ENCODE peak calls at places on chromosomes 4 and X, in four cellular contexts. One of them, this sample, is unnamed.
A peak's percentile ranks its signal among the peaks of the same experiment; 100 is the strongest.

GRCh38 chrX:119655125-119655524 is 37.8 kb downstream of the SEPTIN6 start:
- DNase-seq in testis: peak; percentile 53
- DNase-seq in psoas muscle: no peak
- DNase-seq in cardiac fibroblast: peak; percentile 96
- DNase-seq in this sample: no peak

GRCh38 chrX:68941385-68941952 is 112.6 kb downstream of the EFNB1 start:
- DNase-seq in testis: no peak
- DNase-seq in cardiac fibroblast: no peak
- DNase-seq in psoas muscle: no peak
- DNase-seq in this sample: no peak

GRCh38 chr4:29711226-29711625 is 1008.9 kb upstream of the PCDH7 start:
- DNase-seq in cardiac fibroblast: no peak
- DNase-seq in testis: no peak
- DNase-seq in psoas muscle: no peak
- DNase-seq in this sample: no peak

GRCh38 chr4:16505726-16506125 is 279.5 kb upstream of the TAPT1 start:
- DNase-seq in cardiac fibroblast: peak; percentile 29
- DNase-seq in psoas muscle: no peak
- DNase-seq in testis: no peak
- DNase-seq in this sample: no peak

GRCh38 chrX:150257348-150258175 is 105.6 kb upstream of the MAMLD1 start:
- DNase-seq in testis: no peak
- DNase-seq in cardiac fibroblast: no peak
- DNase-seq in psoas muscle: no peak
- DNase-seq in this sample: no peak

GRCh38 chrX:31555506-31555905 is 483.7 kb upstream of the FTHL17 start:
- DNase-seq in psoas muscle: no peak
- DNase-seq in testis: no peak
- DNase-seq in cardiac fibroblast: peak; percentile 23
- DNase-seq in this sample: no peak

GRCh38 chr4:153916273-153916755 is 127.4 kb upstream of the SFRP2 start:
- DNase-seq in psoas muscle: no peak
- DNase-seq in cardiac fibroblast: peak; percentile 10
- DNase-seq in testis: no peak
- DNase-seq in this sample: no peak

GRCh38 chr4:168723020-168723419 is 226.2 kb downstream of the PALLD start:
- DNase-seq in cardiac fibroblast: peak; percentile 83
- DNase-seq in psoas muscle: no peak
- DNase-seq in testis: no peak
- DNase-seq in this sample: no peak

GRCh38 chr4:21184788-21185187 is 484.5 kb downstream of the PACRGL start:
- DNase-seq in psoas muscle: no peak
- DNase-seq in cardiac fibroblast: no peak
- DNase-seq in testis: no peak
- DNase-seq in this sample: no peak

GRCh38 chrX:39320165-39320564 is 518.9 kb downstream of the MID1IP1 start:
- DNase-seq in testis: no peak
- DNase-seq in cardiac fibroblast: no peak
- DNase-seq in psoas muscle: no peak
- DNase-seq in this sample: no peak

GRCh38 chrX:19628006-19628575 is 112.8 kb upstream of the MAP3K15 start:
- DNase-seq in testis: no peak
- DNase-seq in psoas muscle: no peak
- DNase-seq in cardiac fibroblast: no peak
- DNase-seq in this sample: no peak

GRCh38 chr4:156596026-156596425 is 375.6 kb downstream of the PDGFC start:
- DNase-seq in psoas muscle: no peak
- DNase-seq in testis: no peak
- DNase-seq in cardiac fibroblast: peak; percentile 39
- DNase-seq in this sample: no peak

GRCh38 chr4:1550122-1551070 is 133.7 kb downstream of the FAM53A start:
- DNase-seq in psoas muscle: peak; percentile 34
- DNase-seq in cardiac fibroblast: no peak
- DNase-seq in testis: no peak
- DNase-seq in this sample: no peak

GRCh38 chr4:22490718-22491330 is 25.0 kb downstream of the ADGRA3 start:
- DNase-seq in testis: no peak
- DNase-seq in psoas muscle: no peak
- DNase-seq in cardiac fibroblast: no peak
- DNase-seq in this sample: no peak

GRCh38 chr4:147760176-147760575 is 28.3 kb downstream of the ARHGAP10 start:
- DNase-seq in psoas muscle: no peak
- DNase-seq in testis: no peak
- DNase-seq in cardiac fibroblast: no peak
- DNase-seq in this sample: peak; percentile 40

GRCh38 chr4:153931804-153932203 is 142.9 kb upstream of the SFRP2 start:
- DNase-seq in psoas muscle: no peak
- DNase-seq in cardiac fibroblast: peak; percentile 69
- DNase-seq in testis: no peak
- DNase-seq in this sample: no peak

GRCh38 chr4:127965803-127966175 is 583 bp downstream of the ABHD18 start:
- DNase-seq in cardiac fibroblast: peak; percentile 25
- DNase-seq in psoas muscle: no peak
- DNase-seq in testis: peak; percentile 75
- DNase-seq in this sample: peak; percentile 81

DNA sequence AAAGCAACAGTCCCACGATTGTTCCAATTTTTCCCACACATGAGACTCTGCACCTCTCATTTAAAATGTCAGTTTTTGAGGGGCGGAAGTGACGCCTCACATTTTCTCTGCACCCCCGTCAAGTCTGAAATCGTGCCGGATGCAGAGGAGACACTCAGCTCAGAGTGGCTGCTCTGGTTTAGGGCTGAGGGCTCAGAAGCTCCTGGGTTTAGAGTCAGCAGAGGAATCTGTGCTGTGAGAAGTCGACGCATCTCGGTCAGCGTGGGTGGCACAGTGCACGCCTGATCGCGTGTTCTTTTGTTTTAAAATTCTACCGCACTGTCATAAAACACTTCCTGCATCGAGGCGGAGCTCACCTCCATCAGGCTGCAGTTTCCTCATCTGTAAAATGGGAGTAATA is 116.7 kb upstream of the ADRA2C start:
- DNase-seq in cardiac fibroblast: no peak
- DNase-seq in psoas muscle: no peak
- DNase-seq in testis: no peak
- DNase-seq in this sample: no peak
- H3K4me3 ChIP-seq in cardiac fibroblast: no peak overlapping the region
- H3K4me3 ChIP-seq in psoas muscle: no peak overlapping the region
- H3K4me3 ChIP-seq in testis: no peak overlapping the region
- H3K4me3 ChIP-seq in this sample: no peak overlapping the region

GRCh38 chrX:71909956-71910355 is 689 bp upstream of the NHSL2 start:
- DNase-seq in testis: peak; percentile 21
- DNase-seq in cardiac fibroblast: no peak
- DNase-seq in psoas muscle: no peak
- DNase-seq in this sample: no peak
- TF ChIP-seq CTCF in testis: no peak
- TF ChIP-seq CTCF in cardiac fibroblast: peak; percentile 9
- TF ChIP-seq CTCF in psoas muscle: no peak
- TF ChIP-seq CTCF in this sample: no peak

DNA sequence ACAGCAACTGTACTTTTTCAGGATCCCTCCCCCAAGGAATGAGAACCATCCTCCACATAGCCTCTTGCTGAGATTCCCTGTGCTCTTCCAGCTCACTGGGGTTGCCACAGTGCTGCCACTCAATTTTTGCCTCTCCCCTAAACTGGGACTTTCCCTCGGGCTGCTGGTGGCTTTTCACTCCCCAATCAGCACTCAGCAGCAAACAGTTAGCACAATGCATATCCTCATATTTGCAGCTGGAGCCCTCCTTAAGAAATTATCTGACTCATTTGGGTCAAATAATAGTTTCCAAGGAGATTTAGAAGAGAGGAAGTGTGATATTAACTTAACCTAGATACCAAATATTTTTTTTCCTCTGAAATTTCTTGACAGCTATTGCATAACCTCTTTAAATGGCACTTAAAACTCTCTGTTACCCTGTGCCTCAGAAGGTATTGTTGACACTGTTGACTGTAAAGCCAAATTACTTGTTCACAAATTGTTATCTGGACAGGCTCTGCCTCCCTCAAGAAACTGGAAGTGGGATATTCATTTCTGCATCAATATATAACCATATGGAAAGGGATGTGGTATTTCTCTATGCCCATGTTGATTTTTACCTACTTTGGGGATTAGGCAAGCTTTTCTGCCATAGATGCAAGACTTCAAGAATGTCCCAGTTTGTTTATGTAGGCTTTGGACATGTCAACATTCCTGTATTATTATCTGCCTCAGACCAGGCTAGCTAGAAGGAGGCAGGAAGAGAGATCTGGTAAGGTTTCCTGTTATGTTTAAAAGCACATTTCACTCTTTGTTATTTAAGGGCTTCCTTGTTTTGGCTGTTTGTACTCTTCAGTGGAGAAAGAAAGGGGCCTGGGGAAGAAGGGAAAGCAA is 58.0 kb downstream of the SEPTIN11 start:
- DNase-seq in cardiac fibroblast: peak; percentile 94
- DNase-seq in psoas muscle: no peak
- DNase-seq in testis: no peak
- DNase-seq in this sample: peak; percentile 21
- H3K4me3 ChIP-seq in cardiac fibroblast: no peak overlapping the region
- H3K4me3 ChIP-seq in psoas muscle: no peak overlapping the region
- H3K4me3 ChIP-seq in testis: no peak overlapping the region
- H3K4me3 ChIP-seq in this sample: no peak overlapping the region

GRCh38 chr4:152369203-152369902 is 166.5 kb downstream of the FBXW7 start:
- DNase-seq in cardiac fibroblast: no peak
- DNase-seq in psoas muscle: no peak
- DNase-seq in testis: no peak
- DNase-seq in this sample: no peak
- TF ChIP-seq CTCF in cardiac fibroblast: no peak
- TF ChIP-seq CTCF in psoas muscle: no peak
- TF ChIP-seq CTCF in testis: no peak
- TF ChIP-seq CTCF in this sample: no peak

This sample was measured in body of pancreas.